ENCODE peak calls at places on chromosomes 16 and 17, in five cellular contexts. M is mesendoderm, L is mesenchymal stem cell, U is IMR-90, C is H1. Y is an unnamed sample.
A peak's percentile ranks its signal among the peaks of the same experiment; 100 is the strongest.

GRCh38 chr16:7304257-7304656 is 28.4 kb upstream of the RBFOX1 start:
- DNase-seq in M (peak; percentile 13), L (no peak), U (no peak), C (no peak), Y (no peak)

GRCh38 chr17:48262982-48263586 is 155.5 kb downstream of the SNX11 start:
- DNase-seq in M (no peak), L (peak; percentile 45), U (peak; percentile 17), C (no peak), Y (no peak)

GRCh38 chr16:89099905-89100304 is 6.3 kb downstream of the ACSF3 start:
- DNase-seq in M (no peak), L (no peak), U (no peak), C (no peak), Y (no peak)

GRCh38 chr16:85227924-85228462 is 115.7 kb upstream of the CIBAR2 start:
- DNase-seq in M (peak; percentile 83), L (peak; percentile 90), U (peak; percentile 76), C (no peak), Y (no peak)

GRCh38 chr16:59274141-59274540 is 540.0 kb upstream of the GOT2 start:
- DNase-seq in M (no peak), L (no peak), U (no peak), C (no peak), Y (no peak)

GRCh38 chr17:49635121-49635520 is 42.8 kb downstream of the SPOP start:
- DNase-seq in M (no peak), L (no peak), U (no peak), C (no peak), Y (no peak)

GRCh38 chr17:72426321-72426720 is 305.5 kb downstream of the SOX9 start:
- DNase-seq in M (no peak), L (no peak), U (no peak), C (no peak), Y (no peak)

GRCh38 chr16:67029249-67030096 is 524 bp downstream of the CBFB start:
- DNase-seq in M (peak; percentile 37), L (peak; percentile 61), U (peak; percentile 52), C (peak; percentile 62), Y (peak; percentile 43)

GRCh38 chr17:56441331-56441730 is 152.2 kb upstream of the NOG start:
- DNase-seq in M (peak; percentile 21), L (peak; percentile 21), U (peak; percentile 81), C (no peak), Y (no peak)

GRCh38 chr16:72536673-72537435 is 364.9 kb upstream of the PMFBP1 start:
- DNase-seq in M (no peak), L (no peak), U (peak; percentile 54), C (no peak), Y (no peak)

GRCh38 chr17:30570596-30571265 is 93.5 kb downstream of the GOSR1 start:
- DNase-seq in M (no peak), L (no peak), U (no peak), C (no peak), Y (no peak)

GRCh38 chr16:19980866-19981265 is 92.8 kb downstream of the GPR139 start:
- DNase-seq in M (peak; percentile 78), L (no peak), U (peak; percentile 3), C (peak; percentile 56), Y (no peak)

GRCh38 chr16:70696952-70697600 is 11.2 kb upstream of the MTSS2 start:
- DNase-seq in M (peak; percentile 60), L (no peak), U (no peak), C (no peak), Y (no peak)

GRCh38 chr16:1877804-1878203 is 5.8 kb upstream of the MEIOB start:
- DNase-seq in M (no peak), L (no peak), U (no peak), C (no peak), Y (no peak)

GRCh38 chr16:10862432-10862831 is 14.6 kb upstream of the CIITA start:
- DNase-seq in M (no peak), L (no peak), U (peak; percentile 54), C (no peak), Y (no peak)

GRCh38 chr17:80780381-80781187 is 211.1 kb upstream of the CHMP6 start:
- DNase-seq in M (no peak), L (peak; percentile 33), U (peak; percentile 74), C (no peak), Y (no peak)

GRCh38 chr16:4388275-4389021 is 16.8 kb downstream of the VASN start:
- DNase-seq in M (peak; percentile 85), L (no peak), U (no peak), C (peak; percentile 51), Y (no peak)

GRCh38 chr16:4385789-4386451 is 14.3 kb downstream of the VASN start:
- DNase-seq in M (no peak), L (no peak), U (no peak), C (no peak), Y (no peak)

GRCh38 chr16:4386452-4386813 is 14.8 kb downstream of the VASN start:
- DNase-seq in M (no peak), L (no peak), U (no peak), C (peak; percentile 50), Y (no peak)

GRCh38 chr16:4387769-4388168 is 16.1 kb downstream of the VASN start:
- DNase-seq in M (no peak), L (no peak), U (no peak), C (peak; percentile 47), Y (no peak)

DNA sequence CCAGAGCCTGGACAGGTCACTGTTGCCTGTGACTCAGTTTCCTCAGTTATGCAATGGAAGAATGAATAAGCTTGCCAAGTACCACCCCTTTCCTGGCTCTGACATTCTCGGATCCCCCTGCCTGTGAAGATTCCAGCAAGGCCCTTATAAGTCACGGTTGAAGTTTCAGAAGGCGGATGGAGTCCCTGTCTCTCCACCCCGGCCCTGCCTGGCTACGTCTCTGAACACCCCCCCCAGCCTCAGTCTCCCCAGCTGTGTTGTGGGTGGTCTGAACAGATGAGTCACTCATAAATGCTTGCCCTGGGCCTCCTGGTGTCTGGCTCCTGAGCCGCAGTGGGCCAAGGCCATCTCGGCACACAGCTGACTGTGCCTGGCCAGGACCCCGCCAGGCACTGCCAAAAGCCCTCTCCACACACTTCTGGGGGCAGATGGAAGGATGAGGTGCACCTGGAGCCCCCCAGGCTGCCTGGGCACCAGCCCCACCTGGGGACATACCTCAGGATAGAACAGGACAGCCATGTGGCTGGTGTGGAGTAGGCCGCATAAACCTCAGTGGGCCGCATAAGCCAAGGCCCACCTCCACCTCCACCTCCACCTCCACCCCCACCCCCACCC is 15.4 kb downstream of the VASN start:
- DNase-seq in M (no peak), L (no peak), U (no peak), C (no peak), Y (no peak)
- H3K4ac ChIP-seq in M (no peak overlapping the region), L (peak overlapping the region; percentile 70), U (peak overlapping the region; percentile 59), C (no peak overlapping the region), Y (no peak overlapping the region)

GRCh38 chr16:14013145-14013570 is 58.0 kb upstream of the MRTFB start:
- DNase-seq in M (no peak), L (no peak), U (no peak), C (no peak), Y (no peak)

GRCh38 chr16:14014284-14014625 is 56.9 kb upstream of the MRTFB start:
- DNase-seq in M (no peak), L (no peak), U (no peak), C (no peak), Y (no peak)

GRCh38 chr16:14015017-14015416 is 56.1 kb upstream of the MRTFB start:
- DNase-seq in M (no peak), L (peak; percentile 25), U (peak; percentile 30), C (no peak), Y (no peak)

GRCh38 chr16:14015461-14015860 is 55.7 kb upstream of the MRTFB start:
- DNase-seq in M (no peak), L (no peak), U (no peak), C (no peak), Y (no peak)

DNA sequence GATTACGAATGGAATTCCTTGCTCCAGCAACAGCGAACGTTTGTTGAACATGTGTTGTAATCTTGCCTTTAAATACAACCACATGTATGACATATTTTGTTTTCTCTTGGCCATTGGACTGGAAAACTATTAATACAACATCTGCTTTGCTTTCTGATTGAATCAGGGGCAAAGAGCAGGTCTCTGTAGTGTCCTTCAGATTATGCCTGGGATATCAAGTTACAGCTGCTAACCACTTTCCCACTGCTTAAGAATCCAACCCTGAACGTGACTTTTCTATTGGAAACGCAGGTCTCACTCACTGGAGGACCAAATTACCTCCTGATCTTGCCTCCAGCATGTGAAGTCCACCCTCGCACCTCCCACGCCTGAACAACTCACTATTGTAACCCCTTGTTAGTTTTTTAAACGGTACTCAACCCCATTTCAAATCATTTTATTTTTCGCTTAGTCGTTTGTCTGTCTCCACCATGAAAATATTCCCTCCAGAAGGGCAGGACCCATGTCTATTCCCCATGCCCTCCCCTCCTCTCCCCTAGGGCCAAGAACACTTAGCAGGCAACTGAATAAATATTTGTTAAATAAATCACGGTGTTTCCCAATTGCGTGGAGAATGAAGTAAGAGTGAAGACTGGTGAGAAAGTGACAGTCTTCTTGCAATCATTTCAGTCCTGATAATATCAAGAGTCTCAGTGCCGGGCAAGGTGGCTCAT is 57.4 kb upstream of the MRTFB start:
- DNase-seq in M (peak; percentile 48), L (peak; percentile 88), U (peak; percentile 93), C (no peak), Y (no peak)
- H3K4me3 ChIP-seq in M (no peak overlapping the region), L (no peak overlapping the region), U (no peak overlapping the region), C (no peak overlapping the region), Y (no peak overlapping the region)

DNA sequence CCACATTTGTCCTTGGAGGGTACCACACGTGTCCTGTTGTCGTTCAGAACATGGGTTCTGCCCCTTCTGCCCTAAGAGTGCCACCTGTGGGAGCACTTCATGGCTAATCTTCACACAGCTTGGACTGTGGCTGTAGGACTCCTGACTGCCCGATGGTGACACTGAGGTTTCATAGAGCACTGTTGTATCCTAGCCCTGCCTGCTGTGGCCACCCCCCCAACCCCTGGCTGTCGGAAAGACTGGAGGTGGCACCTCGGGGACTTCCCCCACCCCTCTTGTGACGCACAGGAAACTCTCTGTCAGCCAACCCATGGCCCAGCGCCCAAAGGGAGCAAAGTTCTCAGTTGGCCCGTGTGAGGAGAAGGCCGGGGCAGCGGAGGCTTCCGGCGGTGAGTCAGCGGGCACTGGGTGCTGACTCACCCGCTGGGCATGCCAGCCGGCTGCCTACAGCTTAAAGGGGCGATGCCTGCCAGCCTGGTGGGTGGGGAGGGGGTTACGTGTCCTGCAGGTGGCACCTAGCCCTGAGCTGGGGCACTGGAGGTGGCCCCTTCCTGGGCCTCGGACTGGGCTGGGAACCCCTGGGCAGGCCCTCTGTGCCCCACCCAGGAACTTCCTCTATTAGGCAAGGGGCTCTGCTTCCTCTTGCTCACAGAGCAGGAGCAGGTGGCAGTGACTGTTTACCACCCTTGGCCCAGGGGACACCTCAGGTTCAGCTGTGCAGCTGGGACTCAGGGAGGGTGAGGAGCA is 3.4 kb downstream of the MAP2K3 start:
- DNase-seq in M (no peak), L (peak; percentile 99), U (peak; percentile 97), C (no peak), Y (no peak)
- H3K4ac ChIP-seq in M (no peak overlapping the region), L (peak overlapping the region; percentile 89), U (peak overlapping the region; percentile 90), C (no peak overlapping the region), Y (no peak overlapping the region)

DNA sequence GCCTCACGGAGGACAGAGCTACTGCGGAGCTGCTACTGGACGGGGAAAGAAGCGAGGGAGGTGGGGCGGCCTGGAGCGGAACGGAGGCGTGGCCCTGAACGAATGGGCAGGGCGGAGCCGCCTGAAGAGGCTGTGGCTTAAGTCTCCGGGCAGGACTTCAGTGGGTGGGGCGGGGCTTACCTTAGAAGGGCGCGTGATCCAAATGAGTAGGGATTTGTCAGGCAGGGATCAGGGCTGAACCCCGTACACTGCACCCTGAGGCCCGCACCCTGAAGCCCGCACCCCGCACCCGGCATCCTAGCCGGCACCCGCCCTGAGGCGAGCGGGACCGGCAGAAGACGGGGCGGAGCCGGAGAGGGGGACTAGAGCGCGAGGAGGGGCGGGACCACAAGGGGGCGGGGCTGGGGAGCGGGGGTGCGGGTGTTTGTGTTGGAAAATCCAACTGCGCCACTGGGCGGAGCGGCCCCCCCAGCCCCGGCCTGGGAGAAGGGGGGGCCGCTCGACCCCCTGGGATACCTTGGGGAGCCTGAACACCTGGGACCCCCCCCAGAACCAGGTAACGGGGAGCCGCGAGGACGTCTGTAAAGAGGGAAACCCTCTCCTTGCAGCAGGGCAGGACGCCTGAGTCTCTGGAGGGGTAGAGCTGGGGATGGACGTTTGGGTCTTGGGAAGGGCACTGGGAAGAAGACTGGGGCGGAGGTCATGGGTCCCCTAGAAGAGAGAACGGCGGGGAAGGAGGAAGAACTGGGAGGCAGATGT is at the start of gene KDM6B:
- DNase-seq in M (peak; percentile 94), L (peak; percentile 95), U (peak; percentile 85), C (peak; percentile 92), Y (peak; percentile 85)
- H3K4me3 ChIP-seq in M (peak within 1 kb of the TSS; percentile 39), L (peak within 1 kb of the TSS; percentile 73), U (peak within 1 kb of the TSS; percentile 58), C (peak within 1 kb of the TSS; percentile 76), Y (peak within 1 kb of the TSS; percentile 79)

Y was measured in neuronal stem cell.